ENCODE peak calls at places on chromosomes 6 and 20, in eight cellular contexts. D is AG10803, P is uterus, X is PC-3, B is neural progenitor cell, I is GM23338, Q is upper lobe of right lung, C is IMR-90. H is an unnamed sample.

GRCh38 chr6:109453594-109454482 is 1.7 kb downstream of the MICAL1 start:
- DNase-seq in D (peak), P (peak), X (no peak), B (no peak), I (no peak), Q (no peak), C (no peak), H (no peak)

GRCh38 chr20:45229264-45230056 is 8.3 kb downstream of the SEMG2 start:
- DNase-seq in D (no peak), P (no peak), X (peak), B (peak), I (peak), Q (peak), C (no peak), H (peak)

GRCh38 chr6:166786704-166787293 is 159.7 kb upstream of the RPS6KA2 start:
- DNase-seq in D (peak), P (no peak), X (peak), B (peak), I (peak), Q (no peak), C (peak), H (peak)

GRCh38 chr20:4261333-4262284 is 246.3 kb upstream of the RNF24 start:
- DNase-seq in D (peak), P (no peak), X (peak), B (no peak), I (peak), Q (no peak), C (peak), H (peak)

GRCh38 chr6:42404494-42404893 is 47.2 kb downstream of the TRERF1 start:
- DNase-seq in D (peak), P (peak), X (peak), B (peak), I (peak), Q (no peak), C (peak), H (peak)

GRCh38 chr6:34608321-34609091 is 52.4 kb upstream of the SPDEF start:
- DNase-seq in D (no peak), P (no peak), X (peak), B (no peak), I (no peak), Q (no peak), C (peak), H (peak)

GRCh38 chr6:148698671-148699180 is 48.1 kb upstream of the UST start:
- DNase-seq in D (no peak), P (no peak), X (no peak), B (no peak), I (no peak), Q (no peak), C (no peak), H (no peak)

GRCh38 chr6:136012198-136012884 is 160.8 kb downstream of the PDE7B start:
- DNase-seq in D (peak), P (no peak), X (peak), B (no peak), I (no peak), Q (no peak), C (peak), H (peak)

GRCh38 chr20:50224553-50225255 is 34.1 kb downstream of the CEBPB start:
- DNase-seq in D (peak), P (peak), X (no peak), B (no peak), I (peak), Q (peak), C (peak), H (peak)

GRCh38 chr6:113672691-113673149 is 184.4 kb upstream of the MARCKS start:
- DNase-seq in D (peak), P (peak), X (no peak), B (peak), I (no peak), Q (peak), C (peak), H (peak)

GRCh38 chr6:106519460-106520394 is 109.6 kb downstream of the RTN4IP1 start:
- DNase-seq in D (peak), P (no peak), X (peak), B (no peak), I (no peak), Q (peak), C (peak), H (peak)

GRCh38 chr20:59013959-59014608 is 5.1 kb upstream of the TUBB1 start:
- DNase-seq in D (peak), P (no peak), X (no peak), B (no peak), I (no peak), Q (no peak), C (peak), H (peak)

GRCh38 chr6:129893513-129894098 is 32.5 kb upstream of the TMEM244 start:
- DNase-seq in D (peak), P (no peak), X (peak), B (no peak), I (no peak), Q (no peak), C (peak), H (peak)

DNA sequence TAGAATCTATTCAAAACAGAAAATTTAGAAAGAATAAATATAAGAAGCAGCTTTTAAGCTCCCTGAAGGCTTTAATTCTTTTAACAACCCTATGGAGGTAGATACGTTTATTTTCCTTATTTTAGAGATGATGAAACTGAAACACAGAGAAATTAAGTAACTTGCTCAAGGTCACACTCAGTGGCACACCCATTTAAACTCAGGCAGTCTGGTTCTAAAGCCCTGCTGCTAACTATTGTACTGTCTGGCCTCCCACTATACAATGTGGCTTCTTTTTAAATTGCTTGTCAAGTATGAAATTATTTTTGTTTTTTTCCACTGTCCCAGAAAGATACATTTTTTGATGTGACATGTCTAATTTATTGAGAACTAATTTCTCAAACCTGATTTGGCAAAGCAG is 55.7 kb downstream of the FAM217A start:
- DNase-seq in D (peak), P (no peak), X (no peak), B (no peak), I (no peak), Q (no peak), C (no peak), H (no peak)
- H3K4me3 ChIP-seq in D (peak), P (no peak), X (peak), B (peak), I (peak), Q (peak), C (no peak), H (no peak)

GRCh38 chr6:137952247-137952646 is 85.2 kb downstream of the TNFAIP3 start:
- DNase-seq in D (no peak), P (no peak), X (no peak), B (no peak), I (no peak), Q (no peak), C (no peak), H (no peak)
- TF ChIP-seq CTCF in D (no peak), P (no peak), X (no peak), B (no peak), I (no peak), Q (no peak), C (no peak), H (no peak)

DNA sequence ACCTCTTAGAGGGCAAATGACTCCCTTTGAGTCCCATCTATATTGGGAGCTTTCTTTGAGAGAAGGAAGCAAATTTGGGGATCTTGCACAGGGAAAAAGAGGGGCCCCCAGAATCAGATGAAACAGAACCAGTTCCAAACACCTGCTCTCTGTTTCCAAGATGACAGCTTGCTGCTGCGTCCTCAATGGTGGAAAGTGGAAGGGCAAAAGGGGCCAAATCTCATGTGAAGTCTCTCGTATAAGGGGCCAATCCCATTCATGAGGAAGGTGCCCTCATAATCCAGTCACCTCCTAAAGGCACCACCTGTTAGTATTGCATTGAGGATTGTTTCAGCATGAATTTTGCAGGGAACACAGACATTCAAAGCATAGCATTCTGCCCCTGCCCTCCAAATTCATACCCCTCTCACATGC is 483 bp upstream of the SERPINB1 start:
- DNase-seq in D (no peak), P (no peak), X (no peak), B (no peak), I (no peak), Q (no peak), C (no peak), H (no peak)
- H3K4me3 ChIP-seq in D (peak), P (peak), X (peak), B (peak), I (peak), Q (peak), C (peak), H (peak)

GRCh38 chr20:63732118-63733095 is 4.1 kb upstream of the LIME1 start:
- DNase-seq in D (no peak), P (no peak), X (no peak), B (no peak), I (no peak), Q (no peak), C (no peak), H (no peak)
- TF ChIP-seq CTCF in D (no peak), P (no peak), X (no peak), B (no peak), I (no peak), Q (no peak), C (no peak), H (no peak)

H was measured in fibroblast of mammary gland.